ENCODE peak calls at places on chromosomes 12 and 14, in ten cellular contexts. A is left lung, G is GM23338, K is suprapubic skin, W is pancreas, F is left ventricle myocardium inferior, M is thoracic aorta, V is body of pancreas, J is ovary, U is Karpas-422. D is an unnamed sample. For H3K36me3, the result is how much of the 10 kb centered on the place peaks cover.

GRCh38 chr12:131559517-131560516 is 151.1 kb upstream of the SFSWAP start:
- DNase-seq in A (no peak), G (peak), K (no peak), W (no peak), F (no peak), M (no peak), V (no peak), J (no peak), U (peak), D (no peak)

GRCh38 chr12:112386726-112387125 is 4.5 kb upstream of the HECTD4 start:
- DNase-seq in A (no peak), G (no peak), K (no peak), W (no peak), F (no peak), M (no peak), V (no peak), J (no peak), U (no peak), D (no peak)

GRCh38 chr12:30725739-30726138 is 29.0 kb downstream of the CAPRIN2 start:
- DNase-seq in A (no peak), G (no peak), K (no peak), W (no peak), F (no peak), M (no peak), V (no peak), J (no peak), U (no peak), D (no peak)

GRCh38 chr12:132672678-132673077 is 14.5 kb downstream of the POLE start:
- DNase-seq in A (no peak), G (no peak), K (no peak), W (no peak), F (no peak), M (no peak), V (no peak), J (no peak), U (no peak), D (no peak)

GRCh38 chr12:54060975-54061778 is 7.5 kb downstream of the HOXC4 start:
- DNase-seq in A (no peak), G (no peak), K (peak), W (no peak), F (no peak), M (no peak), V (no peak), J (no peak), U (no peak), D (no peak)

GRCh38 chr12:94277426-94278000 is 129.1 kb downstream of the PLXNC1 start:
- DNase-seq in A (no peak), G (no peak), K (no peak), W (no peak), F (no peak), M (no peak), V (no peak), J (peak), U (no peak), D (peak)

GRCh38 chr12:93146970-93147369 is 217.9 kb upstream of the EEA1 start:
- DNase-seq in A (no peak), G (no peak), K (no peak), W (no peak), F (no peak), M (no peak), V (no peak), J (no peak), U (peak), D (no peak)

GRCh38 chr12:107684029-107684790 is 1.4 kb upstream of the PWP1 start:
- DNase-seq in A (no peak), G (no peak), K (no peak), W (no peak), F (no peak), M (no peak), V (no peak), J (no peak), U (no peak), D (no peak)

GRCh38 chr14:58238252-58239247 is 6.1 kb upstream of the PSMA3 start:
- DNase-seq in A (peak), G (peak), K (no peak), W (no peak), F (no peak), M (no peak), V (no peak), J (peak), U (no peak), D (no peak)

GRCh38 chr14:55446127-55446736 is 5.8 kb upstream of the TBPL2 start:
- DNase-seq in A (no peak), G (peak), K (no peak), W (peak), F (no peak), M (peak), V (peak), J (peak), U (peak), D (peak)

GRCh38 chr14:63614964-63615363 is 26.7 kb downstream of the WDR89 start:
- DNase-seq in A (no peak), G (no peak), K (no peak), W (no peak), F (no peak), M (no peak), V (no peak), J (no peak), U (no peak), D (no peak)

GRCh38 chr12:91074851-91075250 is 17.0 kb upstream of the KERA start:
- DNase-seq in A (no peak), G (no peak), K (no peak), W (no peak), F (no peak), M (no peak), V (no peak), J (no peak), U (no peak), D (no peak)

GRCh38 chr12:103397536-103397935 is 98.2 kb downstream of the C12orf42 start:
- DNase-seq in A (no peak), G (no peak), K (no peak), W (no peak), F (no peak), M (no peak), V (no peak), J (no peak), U (no peak), D (no peak)

GRCh38 chr12:106284294-106285105 is 18.0 kb upstream of the TCP11L2 start:
- DNase-seq in A (no peak), G (no peak), K (no peak), W (no peak), F (no peak), M (no peak), V (no peak), J (no peak), U (no peak), D (no peak)

GRCh38 chr14:90795744-90796143 is 20.5 kb downstream of the TTC7B start:
- DNase-seq in A (no peak), G (peak), K (no peak), W (no peak), F (no peak), M (no peak), V (no peak), J (no peak), U (no peak), D (no peak)

GRCh38 chr14:68487805-68488590 is 304.9 kb downstream of the ZFP36L1 start:
- DNase-seq in A (no peak), G (no peak), K (no peak), W (no peak), F (no peak), M (no peak), V (no peak), J (no peak), U (no peak), D (no peak)

GRCh38 chr14:46985529-46986137 is 334.1 kb upstream of the RPL10L start:
- DNase-seq in A (no peak), G (peak), K (no peak), W (no peak), F (no peak), M (no peak), V (no peak), J (no peak), U (no peak), D (no peak)

GRCh38 chr12:6336859-6337744 is 4.8 kb downstream of the TNFRSF1A start:
- DNase-seq in A (no peak), G (no peak), K (no peak), W (no peak), F (no peak), M (no peak), V (no peak), J (no peak), U (no peak), D (no peak)

GRCh38 chr12:753401-754237 is 1.2 kb downstream of the WNK1 start:
- DNase-seq in A (peak), G (peak), K (peak), W (peak), F (peak), M (no peak), V (peak), J (peak), U (peak), D (peak)

GRCh38 chr14:90382491-90383125 is 14.2 kb upstream of the CALM1 start:
- DNase-seq in A (peak), G (peak), K (peak), W (peak), F (peak), M (no peak), V (peak), J (peak), U (peak), D (peak)

GRCh38 chr12:113315358-113315757 is 19.6 kb downstream of the SLC8B1 start:
- DNase-seq in A (no peak), G (no peak), K (no peak), W (no peak), F (no peak), M (no peak), V (no peak), J (no peak), U (no peak), D (no peak)

GRCh38 chr12:109153711-109154434 is 37.5 kb downstream of the ACACB start:
- DNase-seq in A (no peak), G (peak), K (no peak), W (peak), F (no peak), M (no peak), V (peak), J (no peak), U (no peak), D (no peak)

GRCh38 chr14:53962954-53963490 is 6.4 kb upstream of the BMP4 start:
- DNase-seq in A (no peak), G (peak), K (no peak), W (no peak), F (no peak), M (no peak), V (no peak), J (no peak), U (no peak), D (no peak)

GRCh38 chr14:34355584-34356266 is 106.3 kb downstream of the SPTSSA start:
- DNase-seq in A (no peak), G (no peak), K (no peak), W (no peak), F (no peak), M (no peak), V (no peak), J (no peak), U (no peak), D (peak)

GRCh38 chr12:43245947-43246346 is 306.1 kb downstream of the ADAMTS20 start:
- DNase-seq in A (no peak), G (no peak), K (no peak), W (no peak), F (no peak), M (no peak), V (no peak), J (no peak), U (no peak), D (no peak)

GRCh38 chr14:52272375-52272774 is 4.9 kb downstream of the PTGDR start:
- DNase-seq in A (no peak), G (peak), K (no peak), W (no peak), F (no peak), M (no peak), V (no peak), J (no peak), U (peak), D (no peak)

GRCh38 chr12:103353913-103354312 is 141.9 kb downstream of the C12orf42 start:
- DNase-seq in A (no peak), G (no peak), K (no peak), W (no peak), F (no peak), M (no peak), V (no peak), J (no peak), U (no peak), D (no peak)

GRCh38 chr12:50507930-50508329 is 3.1 kb downstream of the DIP2B start:
- DNase-seq in A (no peak), G (no peak), K (no peak), W (no peak), F (no peak), M (no peak), V (no peak), J (no peak), U (no peak), D (no peak)

GRCh38 chr12:97426485-97427116 is 36.0 kb upstream of the RMST start:
- DNase-seq in A (no peak), G (peak), K (no peak), W (no peak), F (no peak), M (no peak), V (no peak), J (no peak), U (no peak), D (no peak)

GRCh38 chr12:9741726-9742125 is 8.8 kb upstream of the CLECL1 start:
- DNase-seq in A (no peak), G (no peak), K (no peak), W (no peak), F (no peak), M (no peak), V (no peak), J (no peak), U (no peak), D (no peak)

GRCh38 chr12:131829795-131830334 is 1.7 kb downstream of the MMP17 start:
- DNase-seq in A (peak), G (no peak), K (no peak), W (no peak), F (no peak), M (no peak), V (no peak), J (peak), U (no peak), D (no peak)

GRCh38 chr14:46136456-46136855 is 515.1 kb downstream of the RPL10L start:
- DNase-seq in A (no peak), G (no peak), K (no peak), W (no peak), F (no peak), M (no peak), V (no peak), J (no peak), U (no peak), D (no peak)

GRCh38 chr14:25400607-25401206 is 350.8 kb upstream of the STXBP6 start:
- DNase-seq in A (no peak), G (peak), K (no peak), W (peak), F (no peak), M (no peak), V (peak), J (no peak), U (peak), D (no peak)

GRCh38 chr12:115466076-115466475 is 782.1 kb upstream of the TBX3 start:
- DNase-seq in A (no peak), G (no peak), K (no peak), W (no peak), F (no peak), M (no peak), V (no peak), J (no peak), U (no peak), D (no peak)
- H3K4me3 ChIP-seq in A (no peak), G (no peak), K (no peak), W (no peak), F (no peak), M (no peak), V (no peak), J (no peak), U (no peak), D (no peak)

GRCh38 chr14:21074398-21075272 is 4.5 kb downstream of the ARHGEF40 start:
- DNase-seq in A (peak), G (no peak), K (no peak), W (peak), F (no peak), M (no peak), V (no peak), J (no peak), U (no peak), D (no peak)

GRCh38 chr14:21071225-21072041 is 1.3 kb downstream of the ARHGEF40 start:
- DNase-seq in A (peak), G (peak), K (peak), W (peak), F (peak), M (peak), V (peak), J (peak), U (peak), D (peak)

GRCh38 chr14:21073921-21074320 is 3.8 kb downstream of the ARHGEF40 start:
- DNase-seq in A (peak), G (no peak), K (no peak), W (no peak), F (no peak), M (no peak), V (no peak), J (no peak), U (no peak), D (no peak)

GRCh38 chr14:21072102-21072501 is 2.0 kb downstream of the ARHGEF40 start:
- DNase-seq in A (no peak), G (peak), K (no peak), W (no peak), F (no peak), M (no peak), V (no peak), J (no peak), U (peak), D (peak)

DNA sequence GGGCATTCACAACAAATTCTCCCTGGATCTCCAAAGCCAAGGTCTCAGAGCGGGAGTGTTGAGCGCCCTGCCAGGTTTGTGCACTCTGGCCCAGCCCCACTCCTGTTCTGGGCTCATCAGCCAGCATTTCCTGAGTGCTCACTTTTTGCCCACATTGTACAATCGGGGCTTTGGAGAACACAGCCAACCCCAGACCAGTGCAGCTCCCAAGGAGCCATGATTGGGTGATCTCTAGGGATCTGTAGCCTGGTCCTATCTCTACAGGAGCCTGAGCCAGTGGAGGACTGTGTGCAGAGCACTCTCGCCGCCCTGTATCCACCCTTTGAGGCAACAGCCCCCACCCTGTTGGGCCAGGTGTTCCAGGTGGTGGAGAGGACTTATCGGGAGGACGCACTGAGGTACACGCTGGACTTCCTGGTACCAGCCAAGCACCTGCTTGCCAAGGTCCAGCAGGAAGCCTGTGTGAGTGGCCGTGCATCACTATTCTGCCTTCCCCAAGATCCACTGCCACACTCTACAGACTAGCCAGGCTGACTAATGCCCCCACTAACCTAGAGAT is 2.8 kb downstream of the ARHGEF40 start:
- DNase-seq in A (no peak), G (no peak), K (no peak), W (no peak), F (no peak), M (no peak), V (no peak), J (no peak), U (no peak), D (no peak)
- H3K27ac ChIP-seq in A (peak), G (no peak), K (peak), W (peak), F (peak), M (no peak), V (peak), J (peak), U (no peak), D (peak)

GRCh38 chr14:103488960-103489359 is 33.7 kb downstream of the CKB start:
- DNase-seq in A (no peak), G (no peak), K (no peak), W (no peak), F (no peak), M (no peak), V (no peak), J (no peak), U (no peak), D (no peak)

GRCh38 chr14:103492572-103492971 is 30.1 kb downstream of the CKB start:
- DNase-seq in A (no peak), G (no peak), K (no peak), W (no peak), F (no peak), M (no peak), V (no peak), J (no peak), U (no peak), D (no peak)

GRCh38 chr14:103488071-103488470 is 34.6 kb downstream of the CKB start:
- DNase-seq in A (no peak), G (no peak), K (no peak), W (no peak), F (no peak), M (no peak), V (no peak), J (no peak), U (no peak), D (no peak)

GRCh38 chr14:103492156-103492555 is 30.5 kb downstream of the CKB start:
- DNase-seq in A (no peak), G (no peak), K (no peak), W (no peak), F (no peak), M (no peak), V (no peak), J (no peak), U (no peak), D (no peak)

GRCh38 chr14:103491691-103492090 is 30.9 kb downstream of the CKB start:
- DNase-seq in A (no peak), G (no peak), K (no peak), W (no peak), F (no peak), M (no peak), V (no peak), J (no peak), U (no peak), D (no peak)
- H3K36me3 ChIP-seq in A (half or more), G (under half), K (half or more), W (under half), F (half or more), M (under half), V (under half), J (under half), U (under half), D (half or more)

DNA sequence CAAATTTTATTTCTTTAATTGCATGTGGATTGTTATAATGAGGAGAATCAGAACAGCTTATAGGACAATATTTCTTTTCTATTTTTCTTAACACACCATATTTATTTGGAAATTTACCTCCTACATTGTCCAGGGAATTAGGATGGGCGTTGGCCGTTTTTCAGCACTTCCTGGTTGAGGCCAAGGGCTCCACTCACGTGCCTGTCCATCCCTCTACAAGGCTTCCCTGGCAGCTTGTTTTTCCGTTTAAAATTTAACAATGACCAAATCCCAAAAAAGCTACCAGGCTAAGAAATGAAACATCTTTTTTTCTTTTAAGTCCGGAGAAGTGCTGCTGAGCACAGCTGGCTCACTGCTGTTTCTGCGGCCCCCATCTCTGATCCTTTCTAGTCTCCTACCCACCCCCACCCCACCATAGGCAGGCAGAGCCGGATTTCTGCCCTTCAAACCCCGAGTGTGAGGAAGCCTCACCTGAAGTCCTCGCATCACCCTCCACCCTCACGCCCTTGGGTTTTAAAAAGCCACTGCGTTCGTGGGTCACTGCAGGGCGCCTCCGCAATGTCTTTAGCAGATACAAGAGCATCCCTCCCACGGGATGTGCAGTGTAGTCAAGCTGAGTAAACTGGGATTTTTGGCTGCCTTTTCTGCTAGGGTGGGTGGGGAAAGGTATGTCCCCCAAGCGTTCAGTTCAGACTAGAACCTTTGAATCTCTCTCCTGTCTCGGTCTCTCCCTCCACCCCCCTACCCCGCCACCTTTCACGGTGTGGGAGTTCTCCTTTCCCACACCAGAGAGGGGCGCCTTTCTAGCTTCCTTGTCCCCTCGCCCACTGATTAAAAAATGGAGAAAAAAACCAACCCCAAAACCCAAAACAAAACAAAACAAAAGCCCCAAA is 767 bp upstream of the FAR2 start:
- DNase-seq in A (peak), G (no peak), K (peak), W (no peak), F (peak), M (no peak), V (no peak), J (no peak), U (no peak), D (peak)
- H3K4me3 ChIP-seq in A (peak), G (peak), K (peak), W (peak), F (peak), M (peak), V (no peak), J (peak), U (no peak), D (peak)

DNA sequence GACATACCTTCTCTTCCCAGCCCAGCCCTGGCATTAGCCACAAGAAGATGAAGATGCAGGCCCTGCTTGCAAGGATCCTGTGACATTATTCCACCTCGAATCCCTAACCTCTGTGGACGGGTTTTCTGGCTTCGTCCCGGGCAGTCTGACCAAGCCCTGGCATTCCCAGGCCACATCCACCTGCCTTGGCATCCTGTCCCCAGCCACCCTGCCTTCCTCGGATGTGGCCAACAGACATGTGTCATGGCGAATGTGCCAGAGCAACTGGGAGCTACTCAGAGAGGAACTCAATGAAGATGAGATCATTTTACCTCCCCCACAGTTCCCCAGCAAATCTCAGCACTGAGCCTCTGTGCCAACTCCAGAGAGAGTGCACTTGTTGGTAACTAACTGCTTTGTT is 33.5 kb upstream of the KCNA5 start:
- DNase-seq in A (no peak), G (no peak), K (no peak), W (no peak), F (no peak), M (no peak), V (no peak), J (no peak), U (no peak), D (no peak)
- H3K27ac ChIP-seq in A (no peak), G (no peak), K (no peak), W (no peak), F (no peak), M (no peak), V (no peak), J (no peak), U (no peak), D (no peak)

D was measured in heart left ventricle.